ENCODE peak calls at places on chromosomes 12 and 14, in seven cellular contexts. D, U, F, Q, C, A and V are unnamed samples.

GRCh38 chr12:32301216-32301615 is 98.1 kb upstream of the FGD4 start:
- DNase-seq in C (peak; percentile 28), D (no peak), F (no peak), A (no peak), U (no peak), Q (no peak), V (no peak)

GRCh38 chr12:111359231-111359913 is 9.5 kb downstream of the PHETA1 start:
- DNase-seq in U (no peak), Q (no peak), A (no peak), D (no peak), F (no peak), C (peak; percentile 61), V (no peak)

GRCh38 chr14:29494312-29494711 is 433.3 kb downstream of the PRKD1 start:
- DNase-seq in A (no peak), D (no peak), F (no peak), Q (no peak), U (no peak), C (no peak), V (no peak)

GRCh38 chr12:119363037-119363436 is 28.5 kb downstream of the CCDC60 start:
- DNase-seq in Q (no peak), C (no peak), A (no peak), F (no peak), U (no peak), D (no peak), V (no peak)

GRCh38 chr12:95802482-95803264 is 12.1 kb upstream of the NTN4 start:
- DNase-seq in C (peak; percentile 95), F (peak; percentile 89), D (no peak), Q (no peak), U (peak; percentile 81), A (no peak), V (no peak)

GRCh38 chr12:120684523-120684932 is 2.4 kb upstream of the MLEC start:
- DNase-seq in A (no peak), Q (no peak), C (peak; percentile 61), U (no peak), D (no peak), F (peak; percentile 81), V (no peak)

GRCh38 chr12:27305673-27306504 is 26.7 kb upstream of the BMAL2 start:
- DNase-seq in C (peak; percentile 51), A (no peak), Q (no peak), D (no peak), U (no peak), F (peak; percentile 44), V (no peak)

GRCh38 chr12:47940773-47941474 is 22.5 kb upstream of the TMEM106C start:
- DNase-seq in D (no peak), U (no peak), A (no peak), C (no peak), Q (no peak), F (no peak), V (no peak)

GRCh38 chr12:32765906-32766305 is 10.2 kb upstream of the YARS2 start:
- DNase-seq in Q (no peak), F (peak; percentile 31), D (no peak), C (peak; percentile 68), U (no peak), A (no peak), V (no peak)

GRCh38 chr14:86574026-86574777 is 1044.3 kb downstream of the FLRT2 start:
- DNase-seq in U (no peak), D (no peak), A (no peak), Q (no peak), C (peak; percentile 1), F (peak; percentile 3), V (no peak)

GRCh38 chr12:2183556-2184541 is 131.1 kb downstream of the CACNA1C start:
- DNase-seq in U (no peak), C (no peak), Q (no peak), A (no peak), F (peak; percentile 35), D (no peak), V (peak; percentile 54)

GRCh38 chr12:55659486-55660385 is 23.0 kb downstream of the OR10P1 start:
- DNase-seq in D (no peak), C (peak; percentile 46), F (peak; percentile 30), U (no peak), A (no peak), Q (no peak), V (no peak)

GRCh38 chr14:37620856-37621255 is 25.4 kb downstream of the TTC6 start:
- DNase-seq in A (no peak), D (no peak), Q (no peak), F (no peak), C (no peak), U (no peak), V (no peak)

GRCh38 chr14:100384819-100385813 is 62.0 kb downstream of the SLC25A47 start:
- DNase-seq in C (peak; percentile 65), F (peak; percentile 55), A (no peak), U (no peak), Q (no peak), D (no peak), V (no peak)

GRCh38 chr14:58663494-58664111 is 25.8 kb downstream of the DACT1 start:
- DNase-seq in U (peak; percentile 95), Q (no peak), C (peak; percentile 83), F (peak; percentile 13), D (no peak), A (no peak), V (no peak)

GRCh38 chr12:57332646-57333312 is 81.8 kb upstream of the STAC3 start:
- DNase-seq in U (no peak), F (no peak), Q (no peak), D (no peak), C (no peak), A (no peak), V (no peak)

GRCh38 chr12:31476437-31476836 is 114.5 kb downstream of the DENND5B start:
- DNase-seq in D (no peak), A (no peak), C (no peak), Q (no peak), F (no peak), U (no peak), V (no peak)

GRCh38 chr12:52203126-52203921 is 11.5 kb upstream of the KRT80 start:
- DNase-seq in A (no peak), Q (peak; percentile 79), C (peak; percentile 90), D (no peak), F (peak; percentile 68), U (no peak), V (no peak)

GRCh38 chr12:101935769-101936741 is 58.7 kb downstream of the DRAM1 start:
- DNase-seq in D (no peak), Q (peak; percentile 78), U (peak; percentile 95), C (peak; percentile 80), A (no peak), F (peak; percentile 91), V (peak; percentile 73)

GRCh38 chr12:65306603-65307501 is 28.4 kb downstream of the MSRB3 start:
- DNase-seq in D (peak; percentile 76), F (peak; percentile 73), U (no peak), A (no peak), Q (no peak), C (peak; percentile 72), V (peak; percentile 49)

GRCh38 chr12:52139579-52140062 is 52.2 kb downstream of the KRT80 start:
- DNase-seq in U (no peak), Q (no peak), F (peak; percentile 75), D (no peak), A (no peak), C (peak; percentile 39), V (no peak)

GRCh38 chr14:69214376-69214775 is 23.1 kb downstream of the EXD2 start:
- DNase-seq in A (no peak), D (no peak), C (peak; percentile 7), U (no peak), Q (no peak), F (no peak), V (no peak)

GRCh38 chr12:59570134-59570533 is 25.7 kb upstream of the SLC16A7 start:
- DNase-seq in Q (no peak), A (no peak), C (peak; percentile 82), U (peak; percentile 41), F (peak; percentile 87), D (no peak), V (no peak)

GRCh38 chr14:100371773-100372172 is 48.6 kb downstream of the SLC25A47 start:
- DNase-seq in U (no peak), C (no peak), A (no peak), D (no peak), F (no peak), Q (no peak), V (no peak)

GRCh38 chr14:68111733-68112270 is 292.2 kb downstream of the RAD51B start:
- DNase-seq in A (no peak), C (peak; percentile 64), Q (no peak), D (no peak), F (no peak), U (no peak), V (no peak)

GRCh38 chr12:13436696-13437391 is 240.3 kb downstream of the EMP1 start:
- DNase-seq in U (no peak), D (no peak), F (peak; percentile 74), C (peak; percentile 56), Q (no peak), A (no peak), V (no peak)

GRCh38 chr12:123115409-123116111 is 35.3 kb downstream of the PITPNM2 start:
- DNase-seq in Q (peak; percentile 89), U (peak; percentile 84), D (no peak), C (peak; percentile 89), F (peak; percentile 67), A (no peak), V (peak; percentile 91)

GRCh38 chr12:30847259-30847658 is 79.3 kb upstream of the TSPAN11 start:
- DNase-seq in U (no peak), C (peak; percentile 68), A (no peak), D (no peak), Q (no peak), F (peak; percentile 81), V (no peak)

GRCh38 chr12:663293-663871 is at the start of gene NINJ2:
- DNase-seq in Q (no peak), F (no peak), U (no peak), A (no peak), C (no peak), D (no peak), V (no peak)

GRCh38 chr12:26018926-26019325 is 60.4 kb downstream of the RASSF8 start:
- DNase-seq in U (no peak), Q (no peak), C (no peak), F (peak; percentile 25), A (no peak), D (no peak), V (no peak)

GRCh38 chr12:50112456-50113218 is 601 bp downstream of the COX14 start:
- DNase-seq in A (no peak), U (no peak), D (no peak), F (no peak), Q (no peak), C (peak; percentile 60), V (no peak)

GRCh38 chr14:51182166-51182565 is 57.9 kb upstream of the TMX1 start:
- DNase-seq in A (no peak), C (peak; percentile 29), D (no peak), U (no peak), F (peak; percentile 72), Q (no peak), V (no peak)

GRCh38 chr12:16972923-16973770 is 367.2 kb upstream of the LMO3 start:
- DNase-seq in Q (no peak), F (no peak), U (no peak), D (no peak), C (no peak), A (no peak), V (no peak)

GRCh38 chr14:100484531-100485267 is 102.5 kb downstream of the BEGAIN start:
- DNase-seq in A (no peak), D (no peak), Q (no peak), C (no peak), F (no peak), U (no peak), V (no peak)

GRCh38 chr14:91350813-91351507 is 66.7 kb downstream of the CCDC88C start:
- DNase-seq in U (no peak), C (no peak), A (peak; percentile 52), Q (no peak), D (no peak), F (no peak), V (no peak)